ENCODE peak calls at places on chromosome 1, in ten cellular contexts. G is choroid plexus epithelial cell; D is neural progenitor cell; V is foreskin fibroblast; X is stimulated activated CD4-positive, alpha-beta T cell treated with anti-CD3 and anti-CD28 coated beads, Interleukin-4, amount 100 ng/mL, for 24 hours; N is RWPE1; M is caudate nucleus; Z is activated CD4-positive, CD25-positive, alpha-beta regulatory T cell treated with anti-CD3 and anti-CD28 coated beads, Interleukin-2, amount 50 U/mL, for 72 hours; W is NCI-H1092 treated with DMSO at 0.1 percent for 48 hours; R is Calu3. B is an unnamed sample.

GRCh38 chr1:43305926-43306687 is 5.3 kb downstream of the TIE1 start:
- DNase-seq in G (no peak), D (no peak), V (no peak), X (no peak), N (no peak), M (no peak), Z (no peak), W (no peak), R (no peak), B (peak; percentile 37)

GRCh38 chr1:30329263-30329753 is 394.1 kb downstream of the MATN1 start:
- DNase-seq in G (no peak), D (no peak), V (no peak), X (no peak), N (no peak), M (no peak), Z (no peak), W (no peak), R (no peak), B (no peak)

GRCh38 chr1:37096523-37096922 is 62.2 kb upstream of the GRIK3 start:
- DNase-seq in G (no peak), D (peak; percentile 36), V (no peak), X (no peak), N (no peak), M (no peak), Z (no peak), W (peak; percentile 12), R (no peak), B (peak; percentile 87)

GRCh38 chr1:8059161-8059622 is 33.1 kb upstream of the ERRFI1 start:
- DNase-seq in G (peak; percentile 97), D (no peak), V (peak; percentile 31), X (no peak), N (no peak), M (no peak), Z (no peak), W (no peak), R (no peak), B (no peak)

GRCh38 chr1:68231627-68232303 is 558 bp downstream of the WLS start:
- DNase-seq in G (peak; percentile 70), D (peak; percentile 90), V (peak; percentile 61), X (no peak), N (peak; percentile 87), M (peak; percentile 37), Z (no peak), W (peak; percentile 51), R (peak; percentile 25), B (peak; percentile 72)

GRCh38 chr1:59750612-59751395 is 63.9 kb upstream of the HOOK1 start:
- DNase-seq in G (peak; percentile 96), D (no peak), V (peak; percentile 86), X (no peak), N (peak; percentile 88), M (peak; percentile 13), Z (no peak), W (no peak), R (peak; percentile 40), B (no peak)

GRCh38 chr1:51697160-51697559 is 80.3 kb downstream of the OSBPL9 start:
- DNase-seq in G (peak; percentile 55), D (no peak), V (no peak), X (no peak), N (no peak), M (no peak), Z (no peak), W (no peak), R (no peak), B (no peak)

GRCh38 chr1:54487571-54488050 is 60.4 kb upstream of the ACOT11 start:
- DNase-seq in G (no peak), D (peak; percentile 45), V (no peak), X (no peak), N (no peak), M (peak; percentile 75), Z (no peak), W (peak; percentile 49), R (no peak), B (no peak)

GRCh38 chr1:39952359-39953110 is 2.4 kb upstream of the MFSD2A start:
- DNase-seq in G (no peak), D (no peak), V (no peak), X (no peak), N (no peak), M (peak; percentile 57), Z (no peak), W (no peak), R (peak; percentile 64), B (no peak)

GRCh38 chr1:94481473-94481933 is 60.1 kb downstream of the F3 start:
- DNase-seq in G (peak; percentile 88), D (peak; percentile 77), V (peak; percentile 53), X (peak; percentile 29), N (peak; percentile 75), M (peak; percentile 44), Z (peak; percentile 31), W (peak; percentile 70), R (peak; percentile 61), B (peak; percentile 88)

GRCh38 chr1:118842462-118843201 is 145.5 kb downstream of the TBX15 start:
- DNase-seq in G (no peak), D (peak; percentile 12), V (no peak), X (no peak), N (no peak), M (no peak), Z (no peak), W (peak; percentile 98), R (peak; percentile 11), B (peak; percentile 78)

GRCh38 chr1:205604825-205605544 is 26.8 kb downstream of the ELK4 start:
- DNase-seq in G (peak; percentile 29), D (no peak), V (no peak), X (no peak), N (no peak), M (no peak), Z (no peak), W (no peak), R (no peak), B (no peak)

GRCh38 chr1:243213045-243213787 is 41.9 kb downstream of the CEP170 start:
- DNase-seq in G (peak; percentile 82), D (no peak), V (peak; percentile 33), X (no peak), N (no peak), M (no peak), Z (no peak), W (no peak), R (no peak), B (no peak)